ENCODE peak calls at places on chromosomes 5 and 9, in six cellular contexts. One of them, this sample, is unnamed.

GRCh38 chr5:86917117-86917579 is 299.4 kb downstream of the COX7C start:
- DNase-seq in HCT116: no peak
- DNase-seq in HepG2: no peak
- DNase-seq in GM12878: no peak
- DNase-seq in K562: peak
- DNase-seq in H1: no peak
- DNase-seq in this sample: no peak

GRCh38 chr9:113511856-113512761 is 48.6 kb downstream of the RGS3 start:
- DNase-seq in GM12878: peak
- DNase-seq in HepG2: no peak
- DNase-seq in K562: peak
- DNase-seq in H1: no peak
- DNase-seq in HCT116: no peak
- DNase-seq in this sample: no peak

GRCh38 chr9:132078369-132079356 is 1.0 kb downstream of the MED27 start:
- DNase-seq in HepG2: no peak
- DNase-seq in H1: no peak
- DNase-seq in GM12878: no peak
- DNase-seq in HCT116: no peak
- DNase-seq in K562: peak
- DNase-seq in this sample: no peak

GRCh38 chr9:100673249-100673648 is 95.4 kb downstream of the CAVIN4 start:
- DNase-seq in HCT116: no peak
- DNase-seq in K562: no peak
- DNase-seq in GM12878: no peak
- DNase-seq in HepG2: no peak
- DNase-seq in H1: no peak
- DNase-seq in this sample: no peak

GRCh38 chr5:159052282-159053011 is 47.3 kb downstream of the EBF1 start:
- DNase-seq in HepG2: no peak
- DNase-seq in HCT116: no peak
- DNase-seq in K562: no peak
- DNase-seq in H1: no peak
- DNase-seq in GM12878: no peak
- DNase-seq in this sample: no peak

GRCh38 chr5:51389326-51389581 is 6.0 kb downstream of the ISL1 start:
- DNase-seq in HCT116: no peak
- DNase-seq in GM12878: no peak
- DNase-seq in K562: no peak
- DNase-seq in HepG2: no peak
- DNase-seq in H1: no peak
- DNase-seq in this sample: no peak

GRCh38 chr9:134205636-134206316 is 41.4 kb upstream of the RNU6ATAC start:
- DNase-seq in HCT116: no peak
- DNase-seq in K562: peak
- DNase-seq in GM12878: no peak
- DNase-seq in H1: no peak
- DNase-seq in HepG2: no peak
- DNase-seq in this sample: no peak

GRCh38 chr9:37508135-37508833 is 22.5 kb downstream of the POLR1E start:
- DNase-seq in HepG2: peak
- DNase-seq in GM12878: no peak
- DNase-seq in K562: no peak
- DNase-seq in HCT116: no peak
- DNase-seq in H1: no peak
- DNase-seq in this sample: no peak

GRCh38 chr5:102792705-102793104 is 37.6 kb downstream of the PAM start:
- DNase-seq in H1: no peak
- DNase-seq in HepG2: peak
- DNase-seq in K562: peak
- DNase-seq in GM12878: no peak
- DNase-seq in HCT116: no peak
- DNase-seq in this sample: no peak

GRCh38 chr5:132050136-132050535 is 10.3 kb upstream of the IL3 start:
- DNase-seq in HepG2: no peak
- DNase-seq in K562: no peak
- DNase-seq in H1: no peak
- DNase-seq in GM12878: no peak
- DNase-seq in HCT116: no peak
- DNase-seq in this sample: no peak

GRCh38 chr5:96408276-96408777 is 24.7 kb downstream of the PCSK1 start:
- DNase-seq in HCT116: no peak
- DNase-seq in HepG2: no peak
- DNase-seq in GM12878: no peak
- DNase-seq in H1: no peak
- DNase-seq in K562: no peak
- DNase-seq in this sample: no peak

GRCh38 chr5:65924366-65925093 is 1.8 kb upstream of the ERBIN start:
- DNase-seq in H1: no peak
- DNase-seq in K562: peak
- DNase-seq in GM12878: no peak
- DNase-seq in HepG2: peak
- DNase-seq in HCT116: no peak
- DNase-seq in this sample: no peak

GRCh38 chr9:134544388-134545212 is 97.0 kb upstream of the COL5A1 start:
- DNase-seq in H1: peak
- DNase-seq in GM12878: no peak
- DNase-seq in HCT116: no peak
- DNase-seq in HepG2: peak
- DNase-seq in K562: no peak
- DNase-seq in this sample: peak

GRCh38 chr5:159123700-159124099 is 24.0 kb upstream of the EBF1 start:
- DNase-seq in H1: no peak
- DNase-seq in HepG2: no peak
- DNase-seq in K562: no peak
- DNase-seq in GM12878: no peak
- DNase-seq in HCT116: no peak
- DNase-seq in this sample: no peak

GRCh38 chr9:121333950-121334773 is 35.9 kb downstream of the STOM start:
- DNase-seq in H1: no peak
- DNase-seq in K562: peak
- DNase-seq in HepG2: no peak
- DNase-seq in HCT116: no peak
- DNase-seq in GM12878: no peak
- DNase-seq in this sample: no peak

GRCh38 chr9:131407717-131408195 is 13.9 kb downstream of the PRRC2B start:
- DNase-seq in HepG2: peak
- DNase-seq in H1: no peak
- DNase-seq in HCT116: no peak
- DNase-seq in K562: peak
- DNase-seq in GM12878: no peak
- DNase-seq in this sample: peak

GRCh38 chr9:13131991-13132390 is 147.5 kb downstream of the MPDZ start:
- DNase-seq in K562: no peak
- DNase-seq in GM12878: no peak
- DNase-seq in H1: no peak
- DNase-seq in HCT116: no peak
- DNase-seq in HepG2: no peak
- DNase-seq in this sample: no peak

GRCh38 chr9:25681270-25681669 is 3.0 kb upstream of the TUSC1 start:
- DNase-seq in HepG2: no peak
- DNase-seq in H1: no peak
- DNase-seq in GM12878: no peak
- DNase-seq in K562: no peak
- DNase-seq in HCT116: no peak
- DNase-seq in this sample: no peak

GRCh38 chr5:25562656-25563055 is 917.9 kb upstream of the CDH10 start:
- DNase-seq in HCT116: no peak
- DNase-seq in K562: no peak
- DNase-seq in GM12878: no peak
- DNase-seq in HepG2: no peak
- DNase-seq in H1: no peak
- DNase-seq in this sample: no peak

GRCh38 chr5:98076501-98076900 is 697.0 kb upstream of the RGMB start:
- DNase-seq in H1: no peak
- DNase-seq in GM12878: no peak
- DNase-seq in HepG2: no peak
- DNase-seq in K562: no peak
- DNase-seq in HCT116: no peak
- DNase-seq in this sample: no peak

GRCh38 chr5:81825237-81825636 is 74.3 kb upstream of the SSBP2 start:
- DNase-seq in HepG2: no peak
- DNase-seq in H1: no peak
- DNase-seq in HCT116: no peak
- DNase-seq in GM12878: no peak
- DNase-seq in K562: peak
- DNase-seq in this sample: no peak

GRCh38 chr5:80093796-80094195 is 58.6 kb downstream of the THBS4 start:
- DNase-seq in HepG2: peak
- DNase-seq in HCT116: no peak
- DNase-seq in GM12878: no peak
- DNase-seq in H1: no peak
- DNase-seq in K562: peak
- DNase-seq in this sample: no peak

GRCh38 chr9:21711504-21711903 is 90.9 kb upstream of the MTAP start:
- DNase-seq in K562: no peak
- DNase-seq in H1: no peak
- DNase-seq in HepG2: no peak
- DNase-seq in HCT116: peak
- DNase-seq in GM12878: no peak
- DNase-seq in this sample: peak

GRCh38 chr5:154444559-154445421 is 1.0 kb upstream of the SAP30L start:
- DNase-seq in GM12878: no peak
- DNase-seq in HCT116: no peak
- DNase-seq in K562: peak
- DNase-seq in HepG2: no peak
- DNase-seq in H1: no peak
- DNase-seq in this sample: no peak

GRCh38 chr5:154447074-154447725 is 1.4 kb downstream of the SAP30L start:
- DNase-seq in GM12878: no peak
- DNase-seq in HepG2: no peak
- DNase-seq in H1: no peak
- DNase-seq in HCT116: no peak
- DNase-seq in K562: no peak
- DNase-seq in this sample: no peak

GRCh38 chr5:154445422-154446182 is at the start of gene SAP30L:
- DNase-seq in GM12878: peak
- DNase-seq in HCT116: peak
- DNase-seq in H1: peak
- DNase-seq in K562: peak
- DNase-seq in HepG2: peak
- DNase-seq in this sample: peak

GRCh38 chr5:154449786-154450185 is 4.0 kb downstream of the SAP30L start:
- DNase-seq in HepG2: no peak
- DNase-seq in GM12878: no peak
- DNase-seq in HCT116: no peak
- DNase-seq in H1: no peak
- DNase-seq in K562: no peak
- DNase-seq in this sample: no peak

GRCh38 chr5:154446183-154447073 is 631 bp downstream of the SAP30L start:
- DNase-seq in H1: no peak
- DNase-seq in HCT116: no peak
- DNase-seq in K562: peak
- DNase-seq in HepG2: peak
- DNase-seq in GM12878: no peak
- DNase-seq in this sample: no peak
- TF ChIP-seq ZNF274 in H1: no peak
- TF ChIP-seq ZNF274 in HCT116: no peak
- TF ChIP-seq ZNF274 in K562: no peak
- TF ChIP-seq ZNF274 in HepG2: no peak
- TF ChIP-seq ZNF274 in GM12878: no peak
- TF ChIP-seq ZNF274 in this sample: no peak

GRCh38 chr5:139301766-139302499 is 8.4 kb downstream of the MATR3 start:
- DNase-seq in K562: no peak
- DNase-seq in HCT116: no peak
- DNase-seq in H1: no peak
- DNase-seq in GM12878: no peak
- DNase-seq in HepG2: no peak
- DNase-seq in this sample: no peak

GRCh38 chr5:139304391-139305324 is 11.1 kb downstream of the MATR3 start:
- DNase-seq in HCT116: no peak
- DNase-seq in HepG2: no peak
- DNase-seq in GM12878: no peak
- DNase-seq in H1: no peak
- DNase-seq in K562: no peak
- DNase-seq in this sample: no peak

GRCh38 chr5:139308797-139309196 is 15.3 kb downstream of the MATR3 start:
- DNase-seq in HepG2: no peak
- DNase-seq in GM12878: no peak
- DNase-seq in K562: no peak
- DNase-seq in HCT116: no peak
- DNase-seq in H1: no peak
- DNase-seq in this sample: no peak

GRCh38 chr5:139306628-139307379 is 13.3 kb downstream of the MATR3 start:
- DNase-seq in GM12878: no peak
- DNase-seq in HepG2: no peak
- DNase-seq in K562: no peak
- DNase-seq in HCT116: no peak
- DNase-seq in H1: no peak
- DNase-seq in this sample: no peak

DNA sequence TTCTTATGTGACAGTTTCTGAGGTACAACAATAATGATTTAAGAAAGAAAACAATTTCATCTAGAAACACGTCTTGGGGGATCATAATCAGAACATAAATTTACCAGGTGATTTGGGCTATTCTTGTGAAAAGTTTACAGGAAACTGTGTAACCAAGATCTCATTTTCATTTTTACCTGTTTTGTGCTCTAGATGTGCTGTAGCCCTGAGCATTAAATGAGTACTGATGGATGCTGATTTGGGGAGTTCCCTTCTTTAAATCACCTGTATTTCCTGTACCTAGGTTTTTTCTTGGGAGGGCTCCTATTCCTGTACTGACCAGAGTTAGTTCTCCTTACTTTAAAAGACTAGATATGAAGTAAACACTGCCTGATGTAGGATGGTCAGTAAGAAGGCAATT is 12.7 kb downstream of the MATR3 start:
- DNase-seq in HepG2: no peak
- DNase-seq in K562: no peak
- DNase-seq in H1: no peak
- DNase-seq in GM12878: no peak
- DNase-seq in HCT116: no peak
- DNase-seq in this sample: no peak
- H3K4me3 ChIP-seq in HepG2: no peak
- H3K4me3 ChIP-seq in K562: no peak
- H3K4me3 ChIP-seq in H1: no peak
- H3K4me3 ChIP-seq in GM12878: no peak
- H3K4me3 ChIP-seq in HCT116: no peak
- H3K4me3 ChIP-seq in this sample: no peak

DNA sequence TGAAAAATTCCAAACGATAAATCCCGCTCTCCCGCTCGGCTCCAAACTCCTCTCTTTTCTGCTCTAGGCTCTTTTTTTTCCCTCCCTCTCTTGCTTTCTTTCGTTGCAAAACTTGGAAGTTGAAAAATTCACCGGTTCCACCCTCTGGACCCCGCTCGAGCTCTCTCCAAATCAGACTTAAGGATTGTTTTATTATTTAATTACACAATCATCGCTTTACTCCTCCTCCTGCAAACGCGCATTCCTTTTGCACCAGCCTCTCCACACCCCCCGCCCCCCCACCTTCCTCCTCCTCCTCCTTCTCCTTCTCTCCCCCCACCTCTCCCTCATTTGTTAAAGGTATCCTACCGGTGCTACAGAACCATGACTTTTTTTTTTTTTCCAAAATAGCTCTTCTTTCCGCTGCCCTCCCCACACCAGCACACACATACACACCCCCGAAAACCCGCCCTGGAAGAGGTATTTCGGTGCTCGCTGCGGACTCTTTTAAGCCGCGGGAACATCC is 535 bp upstream of the NFIB start:
- DNase-seq in HepG2: peak
- DNase-seq in GM12878: no peak
- DNase-seq in K562: peak
- DNase-seq in HCT116: peak
- DNase-seq in H1: no peak
- DNase-seq in this sample: peak
- TF ChIP-seq ZNF274 in HepG2: no peak
- TF ChIP-seq ZNF274 in GM12878: no peak
- TF ChIP-seq ZNF274 in K562: no peak
- TF ChIP-seq ZNF274 in HCT116: no peak
- TF ChIP-seq ZNF274 in H1: no peak
- TF ChIP-seq ZNF274 in this sample: no peak

GRCh38 chr9:98254236-98255063 is 999 bp downstream of the TBC1D2 start:
- DNase-seq in GM12878: no peak
- DNase-seq in H1: no peak
- DNase-seq in HCT116: no peak
- DNase-seq in HepG2: no peak
- DNase-seq in K562: no peak
- DNase-seq in this sample: no peak
- H3K4me3 ChIP-seq in GM12878: peak
- H3K4me3 ChIP-seq in H1: peak
- H3K4me3 ChIP-seq in HCT116: peak
- H3K4me3 ChIP-seq in HepG2: peak
- H3K4me3 ChIP-seq in K562: peak
- H3K4me3 ChIP-seq in this sample: peak